ENCODE peak calls at places on chromosomes 5 and 9, in eight cellular contexts. U is esophagus muscularis mucosa, Q is GM23338, F is sigmoid colon, I is HCT116, C is breast epithelium, J is GM12878, Z is spleen. P is an unnamed sample. For H3K4me1, the result is how much of the 10 kb centered on the place peaks cover.

GRCh38 chr5:20300110-20300509 is 312.1 kb upstream of the CDH18 start:
- DNase-seq in I (no peak), U (no peak), J (no peak), C (no peak), Z (no peak), Q (no peak), F (no peak), P (no peak)

GRCh38 chr5:76617229-76617628 is 6.0 kb downstream of the F2RL2 start:
- DNase-seq in I (no peak), C (no peak), Z (no peak), J (no peak), Q (no peak), U (no peak), F (no peak), P (no peak)

GRCh38 chr9:35910613-35911488 is 1.6 kb downstream of the SPAAR start:
- DNase-seq in I (peak), C (no peak), U (no peak), J (no peak), Z (peak), Q (peak), F (no peak), P (no peak)

GRCh38 chr9:133133680-133134418 is 12.8 kb upstream of the RALGDS start:
- DNase-seq in I (peak), F (peak), J (no peak), Z (peak), U (peak), Q (peak), C (peak), P (no peak)

GRCh38 chr5:81817980-81818379 is 67.1 kb upstream of the SSBP2 start:
- DNase-seq in U (no peak), Q (no peak), C (no peak), J (no peak), Z (no peak), F (no peak), I (no peak), P (no peak)

GRCh38 chr9:129665814-129666511 is 516 bp downstream of the PRRX2 start:
- DNase-seq in I (no peak), U (no peak), Z (no peak), C (no peak), F (no peak), J (no peak), Q (peak), P (no peak)

GRCh38 chr5:31774779-31775178 is 135.8 kb downstream of the PDZD2 start:
- DNase-seq in F (no peak), Q (no peak), I (no peak), J (no peak), U (no peak), Z (no peak), C (no peak), P (no peak)

GRCh38 chr9:116157436-116158138 is 4.0 kb downstream of the PAPPA start:
- DNase-seq in F (peak), Z (no peak), J (no peak), I (no peak), Q (peak), C (no peak), U (no peak), P (no peak)

GRCh38 chr5:179421156-179421895 is 76.1 kb upstream of the ADAMTS2 start:
- DNase-seq in C (no peak), F (peak), J (no peak), U (no peak), I (no peak), Q (no peak), Z (no peak), P (no peak)

GRCh38 chr5:96562614-96563013 is 99.6 kb upstream of the CAST start:
- DNase-seq in Z (no peak), Q (no peak), C (no peak), U (no peak), I (no peak), F (no peak), J (no peak), P (no peak)

GRCh38 chr5:145246961-145247744 is 588.0 kb downstream of the PRELID2 start:
- DNase-seq in I (no peak), C (no peak), Q (no peak), F (no peak), U (no peak), Z (no peak), J (no peak), P (no peak)

GRCh38 chr9:96139592-96140251 is 162.3 kb downstream of the HSD17B3 start:
- DNase-seq in F (peak), U (peak), I (no peak), J (no peak), Z (no peak), Q (no peak), C (no peak), P (no peak)

GRCh38 chr5:174533771-174534221 is 190.6 kb upstream of the MSX2 start:
- DNase-seq in C (no peak), I (peak), J (no peak), U (no peak), F (no peak), Z (no peak), Q (no peak), P (no peak)

GRCh38 chr5:72066658-72067057 is 40.6 kb upstream of the MAP1B start:
- DNase-seq in I (peak), C (no peak), U (no peak), J (no peak), Z (no peak), F (no peak), Q (no peak), P (no peak)

GRCh38 chr9:89720721-89721660 is 116.2 kb downstream of the GADD45G start:
- DNase-seq in Z (no peak), F (no peak), U (no peak), J (no peak), C (no peak), I (no peak), Q (no peak), P (no peak)

GRCh38 chr5:100595152-100595811 is 60.1 kb downstream of the FAM174A start:
- DNase-seq in J (no peak), I (no peak), Z (no peak), Q (no peak), F (no peak), U (no peak), C (no peak), P (no peak)

GRCh38 chr5:179243333-179243732 is 101.9 kb downstream of the ADAMTS2 start:
- DNase-seq in U (no peak), C (no peak), F (peak), Q (no peak), I (no peak), J (no peak), Z (no peak), P (no peak)

GRCh38 chr5:66821626-66822429 is 225.6 kb downstream of the MAST4 start:
- DNase-seq in Q (no peak), F (no peak), U (no peak), J (no peak), C (no peak), I (no peak), Z (no peak), P (no peak)

GRCh38 chr9:75588808-75589207 is 301.7 kb upstream of the PCSK5 start:
- DNase-seq in U (peak), Q (peak), F (no peak), Z (no peak), J (no peak), C (no peak), I (no peak), P (no peak)

GRCh38 chr5:146765089-146765832 is 113.3 kb downstream of the PPP2R2B start:
- DNase-seq in J (no peak), F (no peak), Z (no peak), Q (no peak), C (no peak), I (no peak), U (no peak), P (no peak)

GRCh38 chr5:13735686-13736085 is 208.8 kb downstream of the DNAH5 start:
- DNase-seq in F (no peak), J (no peak), I (no peak), Q (peak), Z (no peak), U (no peak), C (no peak), P (no peak)

DNA sequence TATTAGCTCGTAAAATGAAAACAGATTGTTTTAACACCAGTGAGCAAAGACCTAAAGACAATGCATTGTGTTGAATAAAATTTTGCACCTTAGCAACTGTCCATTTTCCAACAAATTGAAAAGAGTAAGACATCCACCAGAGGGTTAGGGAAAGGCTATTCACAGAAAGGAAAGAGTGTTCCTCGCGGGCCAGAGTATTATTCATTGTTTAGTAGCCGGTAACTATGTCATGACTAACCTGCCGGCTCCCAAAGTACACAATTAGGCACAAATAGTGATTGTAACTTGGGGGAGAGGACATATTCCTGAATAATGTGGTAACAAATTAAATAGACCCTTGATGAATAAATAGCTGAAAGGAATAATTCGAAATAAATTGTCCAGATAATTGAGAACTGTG is 213.3 kb downstream of the DNAH5 start:
- DNase-seq in F (no peak), Q (no peak), U (no peak), Z (no peak), C (no peak), I (no peak), J (no peak), P (no peak)
- TF ChIP-seq POLR2AphosphoS5 in F (no peak), Q (no peak), U (no peak), Z (no peak), C (no peak), I (no peak), J (no peak), P (no peak)

GRCh38 chr9:121736964-121737462 is 85.6 kb downstream of the DAB2IP start:
- DNase-seq in J (no peak), I (no peak), Q (peak), C (peak), Z (no peak), U (no peak), F (no peak), P (no peak)
- H3K4me1 ChIP-seq in J (under half), I (half or more), Q (under half), C (under half), Z (under half), U (half or more), F (half or more), P (half or more)

GRCh38 chr5:57035955-57036354 is 84.0 kb upstream of the MIER3 start:
- DNase-seq in I (no peak), Q (no peak), U (peak), C (no peak), Z (no peak), F (no peak), J (no peak), P (no peak)

GRCh38 chr5:57034517-57034916 is 82.6 kb upstream of the MIER3 start:
- DNase-seq in Q (no peak), U (peak), F (no peak), J (no peak), Z (no peak), I (no peak), C (no peak), P (no peak)

GRCh38 chr5:57032151-57032551 is 80.2 kb upstream of the MIER3 start:
- DNase-seq in C (no peak), J (no peak), F (no peak), U (peak), Q (no peak), I (peak), Z (no peak), P (no peak)

GRCh38 chr5:57033503-57033902 is 81.6 kb upstream of the MIER3 start:
- DNase-seq in Z (no peak), F (no peak), U (peak), I (no peak), J (no peak), Q (no peak), C (no peak), P (no peak)

DNA sequence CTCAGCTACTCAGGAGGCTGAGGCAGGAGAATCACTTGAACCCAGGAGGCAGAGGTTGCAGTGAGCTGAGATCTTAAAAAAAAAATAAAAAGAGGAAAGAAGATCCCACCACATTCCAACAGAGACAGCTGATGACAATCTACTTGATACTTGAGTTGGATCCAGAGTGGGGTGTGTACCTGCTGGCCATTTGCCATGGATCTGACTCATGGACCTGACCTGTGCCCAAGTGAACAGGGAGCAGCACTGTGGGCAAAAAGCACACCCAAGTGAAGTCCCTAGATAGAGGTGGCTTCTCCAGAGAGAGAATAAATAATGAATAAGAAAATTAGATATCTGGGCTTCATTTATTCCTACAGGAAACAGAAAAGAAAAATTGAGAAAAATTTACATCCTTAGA is 81.2 kb upstream of the MIER3 start:
- DNase-seq in U (peak), F (no peak), C (no peak), I (peak), Q (no peak), Z (no peak), J (no peak), P (no peak)
- TF ChIP-seq POLR2AphosphoS5 in U (no peak), F (no peak), C (no peak), I (peak), Q (no peak), Z (no peak), J (no peak), P (no peak)

GRCh38 chr9:5453004-5453403 is 2.7 kb downstream of the CD274 start:
- DNase-seq in F (no peak), U (no peak), Z (no peak), J (no peak), Q (no peak), C (no peak), I (no peak), P (no peak)
- H3K4me1 ChIP-seq in F (under half), U (under half), Z (under half), J (under half), Q (under half), C (under half), I (under half), P (under half)

GRCh38 chr5:161295721-161296120 is 250.8 kb downstream of the GABRB2 start:
- DNase-seq in J (no peak), C (no peak), Z (no peak), I (no peak), Q (no peak), F (no peak), U (no peak), P (no peak)
- TF ChIP-seq POLR2AphosphoS5 in J (no peak), C (no peak), Z (no peak), I (no peak), Q (no peak), F (no peak), U (no peak), P (no peak)

GRCh38 chr5:131795128-131795719 is 1.6 kb downstream of the FNIP1 start:
- DNase-seq in Q (no peak), I (no peak), F (no peak), U (no peak), Z (no peak), J (no peak), C (no peak), P (no peak)

GRCh38 chr5:131789765-131790164 is 7.1 kb downstream of the FNIP1 start:
- DNase-seq in C (no peak), U (no peak), Z (no peak), Q (no peak), F (no peak), J (no peak), I (no peak), P (no peak)

GRCh38 chr5:131790550-131790949 is 6.3 kb downstream of the FNIP1 start:
- DNase-seq in Z (no peak), Q (no peak), C (no peak), I (no peak), U (no peak), J (no peak), F (no peak), P (no peak)

GRCh38 chr5:131794596-131794995 is 2.2 kb downstream of the FNIP1 start:
- DNase-seq in I (no peak), F (no peak), Q (no peak), C (no peak), J (no peak), Z (no peak), U (no peak), P (no peak)

DNA sequence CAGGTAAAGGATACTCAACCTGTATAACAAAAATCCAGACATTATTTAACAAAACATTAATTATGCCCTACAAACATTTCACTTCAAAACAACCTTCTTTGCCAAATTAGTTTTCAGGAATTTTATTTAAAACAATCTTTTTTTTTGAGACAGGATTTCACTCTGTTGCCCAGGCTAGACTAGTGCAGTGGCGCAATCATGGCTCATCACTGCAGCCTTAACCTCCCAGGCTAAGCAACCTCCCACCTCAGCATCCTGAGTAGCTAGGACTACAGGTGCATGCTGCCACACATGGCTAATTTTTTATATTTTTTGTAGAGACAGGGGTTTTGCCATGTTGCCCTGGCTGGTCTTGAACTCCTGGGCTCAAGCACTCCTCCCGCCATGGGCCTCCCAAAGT is 3.9 kb downstream of the FNIP1 start:
- DNase-seq in U (no peak), J (no peak), C (no peak), Q (no peak), I (no peak), Z (no peak), F (no peak), P (no peak)
- H3K4me1 ChIP-seq in U (under half), J (under half), C (under half), Q (under half), I (under half), Z (under half), F (under half), P (half or more)

GRCh38 chr5:64944868-64945267 is 176.1 kb downstream of the CWC27 start:
- DNase-seq in C (no peak), I (no peak), F (no peak), Q (no peak), Z (no peak), U (no peak), J (no peak), P (no peak)

GRCh38 chr5:64942460-64942859 is 173.7 kb downstream of the CWC27 start:
- DNase-seq in F (no peak), I (no peak), Z (no peak), C (no peak), Q (no peak), U (no peak), J (no peak), P (no peak)

GRCh38 chr5:64939772-64940510 is 171.2 kb downstream of the CWC27 start:
- DNase-seq in Q (peak), U (no peak), J (no peak), C (no peak), F (peak), I (no peak), Z (peak), P (no peak)
- TF ChIP-seq POLR2AphosphoS5 in Q (no peak), U (no peak), J (no peak), C (no peak), F (no peak), I (no peak), Z (no peak), P (no peak)

DNA sequence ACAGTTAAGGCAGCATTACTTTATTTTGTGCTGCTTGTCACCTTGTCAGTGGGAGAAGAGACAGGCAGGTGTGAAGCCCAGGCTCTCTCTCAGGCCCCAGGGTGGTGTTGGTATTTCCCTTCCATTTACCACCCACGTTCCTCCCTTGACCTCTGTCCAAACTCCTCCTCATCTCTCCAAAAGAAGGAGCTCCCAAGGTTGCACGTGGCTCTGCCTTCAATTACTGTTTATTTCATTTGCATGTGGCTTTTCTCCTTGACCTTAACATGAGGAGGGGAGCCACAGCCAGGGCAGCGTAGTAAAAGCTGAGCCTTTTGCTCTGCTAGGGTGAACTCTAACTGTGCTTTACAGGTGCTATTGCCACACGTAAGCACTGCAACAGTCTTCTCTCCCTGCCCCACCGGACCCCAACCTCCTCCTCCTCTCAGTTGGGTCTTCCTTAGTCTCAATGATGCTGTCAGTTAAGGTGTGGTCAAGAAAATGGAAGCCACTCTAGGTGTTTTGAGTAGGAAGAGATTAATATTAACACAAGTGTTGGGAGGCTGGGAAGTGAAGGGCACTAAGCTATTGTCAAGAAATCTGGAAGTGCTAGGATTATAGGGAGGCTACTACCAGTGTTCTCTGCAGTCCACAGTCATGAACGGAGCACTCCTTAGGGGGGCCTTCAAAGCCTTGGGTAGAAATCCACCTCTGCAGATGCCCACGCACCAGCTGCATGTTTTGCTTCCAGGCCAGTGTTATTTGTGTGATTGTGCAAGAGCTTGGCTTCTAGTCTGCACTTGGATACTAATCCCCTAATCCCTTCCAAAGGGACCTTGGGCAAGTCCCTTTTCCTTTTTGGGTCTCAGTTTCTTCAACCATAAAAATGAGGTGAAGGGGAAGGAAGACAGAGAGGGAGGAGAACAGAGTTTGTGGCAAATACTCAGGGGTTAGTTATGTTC is 3.9 kb upstream of the ALDH1B1 start:
- DNase-seq in Z (no peak), C (peak), Q (no peak), U (no peak), J (no peak), F (peak), I (no peak), P (no peak)
- H3K4me1 ChIP-seq in Z (under half), C (under half), Q (under half), U (under half), J (under half), F (half or more), I (under half), P (under half)

GRCh38 chr9:95001720-95002119 is 275.2 kb downstream of the AOPEP start:
- DNase-seq in U (no peak), J (no peak), Z (no peak), I (no peak), F (no peak), C (no peak), Q (no peak), P (no peak)
- TF ChIP-seq POLR2AphosphoS5 in U (no peak), J (no peak), Z (no peak), I (no peak), F (no peak), C (no peak), Q (no peak), P (no peak)

P was measured in vagina.